ENCODE peak calls at places on chromosomes 11 and 22, in four cellular contexts. D, U, Q and F are unnamed samples.

GRCh38 chr11:94553938-94554337 is 10.2 kb downstream of the FUT4 start:
- DNase-seq in U (peak), D (peak), Q (no peak), F (peak)

GRCh38 chr22:31179345-31179744 is 19.4 kb downstream of the RNF185 start:
- DNase-seq in U (no peak), D (no peak), Q (no peak), F (no peak)

GRCh38 chr11:31442086-31442485 is 67.3 kb downstream of the IMMP1L start:
- DNase-seq in U (no peak), Q (no peak), D (no peak), F (no peak)

GRCh38 chr11:20762980-20763379 is 93.6 kb downstream of the NELL1 start:
- DNase-seq in U (no peak), Q (no peak), D (no peak), F (no peak)

GRCh38 chr11:112316971-112317370 is 56.3 kb upstream of the PLET1 start:
- DNase-seq in Q (peak), D (no peak), U (no peak), F (peak)

GRCh38 chr11:123469089-123469488 is 39.0 kb downstream of the GRAMD1B start:
- DNase-seq in D (no peak), U (peak), Q (no peak), F (no peak)

GRCh38 chr11:108871152-108871551 is 206.3 kb downstream of the DDX10 start:
- DNase-seq in Q (no peak), U (peak), D (no peak), F (peak)

GRCh38 chr11:45025716-45026492 is 75.2 kb upstream of the TP53I11 start:
- DNase-seq in Q (no peak), U (peak), D (no peak), F (no peak)

GRCh38 chr11:45649544-45650165 is 15.8 kb downstream of the CHST1 start:
- DNase-seq in Q (no peak), D (no peak), U (no peak), F (no peak)

GRCh38 chr11:100354736-100355135 is 332.4 kb upstream of the ARHGAP42 start:
- DNase-seq in D (no peak), Q (no peak), U (no peak), F (no peak)

GRCh38 chr11:116107229-116107628 is 603.0 kb upstream of the CADM1 start:
- DNase-seq in Q (no peak), U (no peak), D (no peak), F (no peak)

DNA sequence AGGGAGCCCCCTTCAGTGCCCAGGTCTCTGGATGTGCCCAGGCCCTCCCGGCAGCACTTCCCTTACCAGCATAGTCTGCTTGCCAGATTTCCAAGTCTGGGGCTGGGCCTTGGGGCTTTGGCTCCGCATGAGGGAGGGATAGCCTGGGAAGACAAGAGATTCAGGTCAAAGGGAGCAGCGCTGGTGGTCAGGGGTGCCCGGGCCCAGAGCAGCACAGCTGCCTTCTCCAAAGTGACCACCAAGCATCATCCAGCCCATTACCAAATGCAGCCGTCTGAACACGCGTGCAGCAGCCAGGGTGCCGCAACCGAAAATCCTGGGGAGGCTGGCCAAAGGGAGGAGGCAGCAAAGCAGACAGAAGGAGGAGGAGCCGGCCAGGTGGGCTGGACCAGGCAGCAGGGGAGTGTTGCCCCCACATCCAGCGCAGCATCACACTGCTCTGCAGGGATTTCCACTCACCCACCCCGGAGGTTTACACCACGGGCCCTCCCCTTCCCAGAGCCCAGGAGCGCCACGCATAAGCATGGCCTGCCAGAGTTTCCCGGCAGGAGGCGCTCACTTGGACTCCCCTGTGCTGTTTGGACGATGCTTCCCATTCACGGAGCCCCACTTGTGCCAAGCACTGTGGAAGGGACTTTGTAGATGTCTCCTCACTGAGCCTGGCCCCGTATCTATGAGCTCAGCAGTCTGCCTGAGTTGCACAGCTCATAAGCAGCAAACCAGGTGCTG is 22.5 kb downstream of the TRIM29 start:
- DNase-seq in U (no peak), D (no peak), Q (no peak), F (no peak)
- TF ChIP-seq CTCF in U (peak), D (peak), Q (no peak), F (peak)

DNA sequence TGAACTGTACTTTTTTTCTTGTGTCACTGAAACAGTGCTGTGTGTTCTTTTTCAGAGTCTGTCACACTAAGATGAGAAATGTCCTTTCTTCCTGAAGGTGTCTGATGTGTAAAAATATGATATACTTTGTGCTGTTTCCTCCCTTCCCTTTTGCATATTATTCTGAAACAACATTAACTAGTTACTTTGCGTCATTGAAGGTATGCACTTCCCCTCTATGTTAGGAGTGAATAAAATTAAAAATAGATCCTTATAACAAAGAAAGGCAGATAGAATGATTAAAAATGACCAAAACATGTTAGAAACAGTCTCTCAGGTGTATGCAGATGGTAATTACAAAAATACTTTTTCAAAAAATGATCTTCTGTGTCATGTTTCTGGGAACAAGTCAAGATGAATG is 1.6 kb upstream of the RAB30 start:
- DNase-seq in D (no peak), Q (no peak), U (no peak), F (no peak)
- H3K4me3 ChIP-seq in D (peak), Q (peak), U (peak), F (peak)

GRCh38 chr11:33258631-33259184 is 1.5 kb downstream of the HIPK3 start:
- DNase-seq in U (peak), D (no peak), Q (no peak), F (no peak)

GRCh38 chr11:33256808-33257159 is 397 bp upstream of the HIPK3 start:
- DNase-seq in U (no peak), Q (no peak), D (no peak), F (no peak)

GRCh38 chr11:33257160-33257896 is at the start of gene HIPK3:
- DNase-seq in U (peak), Q (peak), D (no peak), F (peak)

GRCh38 chr11:33259869-33260268 is 2.7 kb downstream of the HIPK3 start:
- DNase-seq in Q (no peak), D (no peak), U (no peak), F (peak)

DNA sequence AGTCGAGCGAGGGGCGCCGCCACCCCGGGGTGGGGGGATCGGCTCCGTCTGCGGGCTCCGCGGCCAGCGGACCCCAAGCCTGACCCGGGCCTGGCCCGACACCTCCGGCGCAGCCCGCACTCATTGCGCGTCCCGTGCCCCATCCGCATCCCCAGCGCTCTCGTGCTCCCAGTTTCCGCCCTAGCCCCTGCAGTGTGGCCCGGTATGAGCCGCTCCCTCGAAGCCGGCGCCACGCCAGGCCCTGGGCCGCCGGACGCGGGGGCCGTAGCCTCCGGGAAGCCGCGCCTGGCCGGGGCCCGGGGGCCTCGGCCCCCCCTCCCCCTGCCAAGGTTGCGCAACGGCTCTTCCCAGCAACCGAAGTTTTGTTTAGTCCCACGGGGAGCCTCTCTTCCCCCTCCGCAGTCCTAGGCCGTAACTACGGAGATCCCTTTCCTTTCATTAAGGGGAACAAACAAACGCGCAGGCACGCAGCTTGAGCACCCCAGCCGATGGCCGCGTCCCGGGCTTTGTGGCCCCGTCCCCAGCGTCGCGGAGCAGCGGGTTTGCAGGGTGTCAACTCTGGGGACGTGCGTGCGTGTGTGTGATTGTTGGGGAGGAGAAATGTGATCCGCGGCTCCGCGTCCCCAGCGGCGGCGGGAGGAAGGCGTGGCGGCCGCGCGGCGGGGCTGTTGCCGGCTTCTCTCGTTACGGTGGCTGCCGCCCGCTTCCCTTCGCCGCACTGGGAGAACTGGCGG is 883 bp downstream of the HIPK3 start:
- DNase-seq in D (no peak), Q (peak), U (peak), F (peak)
- TF ChIP-seq CTCF in D (peak), Q (peak), U (no peak), F (peak)

GRCh38 chr11:66317322-66317765 is 500 bp upstream of the CD248 start:
- DNase-seq in D (no peak), U (peak), Q (no peak), F (peak)

GRCh38 chr11:66316849-66317251 is at the start of gene CD248:
- DNase-seq in U (peak), D (no peak), Q (no peak), F (peak)

GRCh38 chr11:66318576-66318970 is 1.7 kb upstream of the CD248 start:
- DNase-seq in U (no peak), D (no peak), Q (no peak), F (no peak)

GRCh38 chr11:66315921-66316811 is 678 bp downstream of the CD248 start:
- DNase-seq in D (no peak), Q (no peak), U (no peak), F (peak)

GRCh38 chr11:66317766-66318575 is 1.1 kb upstream of the CD248 start:
- DNase-seq in U (peak), Q (no peak), D (no peak), F (peak)
- H3K4me3 ChIP-seq in U (no peak), Q (no peak), D (no peak), F (no peak)